ENCODE peak calls at places on chromosomes 6 and 20, in six cellular contexts. B is neural progenitor cell, C is endodermal cell, T is fibroblast of lung, D is IMR-90, F is colonic mucosa. I is an unnamed sample.
A peak's percentile ranks its signal among the peaks of the same experiment; 100 is the strongest.

GRCh38 chr6:1381397-1382330 is 7.7 kb upstream of the FOXF2 start:
- DNase-seq in B (peak; percentile 86), C (peak; percentile 92), T (no peak), D (no peak), F (peak; percentile 61), I (peak; percentile 75)

GRCh38 chr6:70763754-70764153 is 96.1 kb downstream of the SMAP1 start:
- DNase-seq in B (no peak), C (no peak), T (peak; percentile 6), D (peak; percentile 18), F (no peak), I (no peak)

GRCh38 chr6:26172496-26172958 is 85.3 kb downstream of the HFE start:
- DNase-seq in B (peak; percentile 34), C (no peak), T (peak; percentile 52), D (peak; percentile 46), F (peak; percentile 51), I (no peak)

GRCh38 chr6:14276667-14277404 is 159.3 kb downstream of the CD83 start:
- DNase-seq in B (no peak), C (peak; percentile 44), T (peak; percentile 61), D (peak; percentile 63), F (no peak), I (no peak)

GRCh38 chr20:59120491-59120890 is 43.1 kb upstream of the ZNF831 start:
- DNase-seq in B (no peak), C (no peak), T (no peak), D (no peak), F (no peak), I (no peak)

GRCh38 chr6:69917834-69918233 is 51.5 kb downstream of the COL19A1 start:
- DNase-seq in B (no peak), C (no peak), T (peak; percentile 63), D (peak; percentile 77), F (no peak), I (no peak)

GRCh38 chr6:7624781-7625710 is 35.0 kb downstream of the SNRNP48 start:
- DNase-seq in B (peak; percentile 67), C (no peak), T (no peak), D (no peak), F (no peak), I (no peak)

GRCh38 chr6:38867726-38868125 is 152.6 kb downstream of the DNAH8 start:
- DNase-seq in B (no peak), C (no peak), T (no peak), D (no peak), F (no peak), I (no peak)

GRCh38 chr6:68458447-68458846 is 176.6 kb upstream of the ADGRB3 start:
- DNase-seq in B (no peak), C (no peak), T (no peak), D (no peak), F (no peak), I (no peak)

GRCh38 chr6:21270501-21271290 is 322.9 kb upstream of the SOX4 start:
- DNase-seq in B (no peak), C (no peak), T (no peak), D (no peak), F (no peak), I (no peak)

GRCh38 chr6:36676142-36677058 is 2.1 kb upstream of the CDKN1A start:
- DNase-seq in B (peak; percentile 26), C (peak; percentile 77), T (peak; percentile 61), D (peak; percentile 66), F (no peak), I (no peak)

GRCh38 chr20:24149881-24150307 is 161.3 kb upstream of the GGTLC1 start:
- DNase-seq in B (peak; percentile 64), C (peak; percentile 91), T (no peak), D (no peak), F (no peak), I (no peak)

GRCh38 chr20:7161690-7162089 is 394.2 kb downstream of the BMP2 start:
- DNase-seq in B (peak; percentile 32), C (peak; percentile 57), T (peak; percentile 5), D (no peak), F (peak; percentile 26), I (no peak)

GRCh38 chr6:167238169-167238693 is 52.9 kb upstream of the UNC93A start:
- DNase-seq in B (no peak), C (peak; percentile 66), T (no peak), D (no peak), F (no peak), I (no peak)

GRCh38 chr6:157198425-157199279 is 124.7 kb downstream of the TMEM242 start:
- DNase-seq in B (no peak), C (no peak), T (no peak), D (peak; percentile 13), F (peak; percentile 93), I (peak; percentile 92)

GRCh38 chr20:44745560-44746366 is at the start of gene KCNK15:
- DNase-seq in B (peak; percentile 68), C (peak; percentile 77), T (peak; percentile 33), D (peak; percentile 17), F (no peak), I (peak; percentile 85)

GRCh38 chr6:35018184-35018523 is 123.0 kb downstream of the TCP11 start:
- DNase-seq in B (no peak), C (no peak), T (no peak), D (no peak), F (no peak), I (no peak)

GRCh38 chr6:28922004-28922840 is 1.6 kb downstream of the TRIM27 start:
- DNase-seq in B (no peak), C (no peak), T (peak; percentile 52), D (peak; percentile 57), F (peak; percentile 64), I (no peak)

GRCh38 chr6:63446405-63446804 is 125.9 kb upstream of the LOC128125822 start:
- DNase-seq in B (no peak), C (no peak), T (no peak), D (no peak), F (no peak), I (no peak)

GRCh38 chr6:151422981-151423380 is 28.9 kb downstream of the RMND1 start:
- DNase-seq in B (no peak), C (no peak), T (no peak), D (peak; percentile 23), F (no peak), I (no peak)

GRCh38 chr6:44416103-44416502 is 28.6 kb downstream of the CDC5L start:
- DNase-seq in B (no peak), C (no peak), T (peak; percentile 42), D (peak; percentile 58), F (no peak), I (no peak)

GRCh38 chr6:150229775-150230561 is 87.1 kb downstream of the PPP1R14C start:
- DNase-seq in B (no peak), C (peak; percentile 55), T (peak; percentile 76), D (peak; percentile 56), F (no peak), I (no peak)

GRCh38 chr6:83976037-83976755 is 57.4 kb upstream of the MRAP2 start:
- DNase-seq in B (no peak), C (no peak), T (no peak), D (no peak), F (no peak), I (no peak)

GRCh38 chr6:158545043-158545966 is 14.6 kb upstream of the TMEM181 start:
- DNase-seq in B (no peak), C (no peak), T (no peak), D (no peak), F (no peak), I (no peak)

GRCh38 chr6:26597821-26598220 is 1.1 kb downstream of the ABT1 start:
- DNase-seq in B (no peak), C (no peak), T (no peak), D (no peak), F (no peak), I (peak; percentile 78)

GRCh38 chr20:23445596-23446217 is 6.2 kb downstream of the CSTL1 start:
- DNase-seq in B (no peak), C (no peak), T (peak; percentile 87), D (peak; percentile 83), F (no peak), I (no peak)

GRCh38 chr20:32524871-32525501 is 60.1 kb downstream of the NOL4L start:
- DNase-seq in B (no peak), C (peak; percentile 43), T (no peak), D (no peak), F (no peak), I (peak; percentile 93)

GRCh38 chr6:12289655-12290489 is at the start of gene EDN1:
- DNase-seq in B (peak; percentile 95), C (peak; percentile 92), T (peak; percentile 88), D (peak; percentile 84), F (peak; percentile 83), I (peak; percentile 92)

GRCh38 chr20:36202891-36203338 is 33.4 kb upstream of the AAR2 start:
- DNase-seq in B (peak; percentile 78), C (peak; percentile 94), T (peak; percentile 22), D (peak; percentile 19), F (peak; percentile 70), I (peak; percentile 82)

GRCh38 chr6:125123468-125124249 is 29.9 kb upstream of the TPD52L1 start:
- DNase-seq in B (no peak), C (no peak), T (no peak), D (no peak), F (no peak), I (no peak)
- H3K9ac ChIP-seq in B (no peak overlapping the region), C (no peak overlapping the region), T (no peak overlapping the region), D (no peak overlapping the region), F (no peak overlapping the region), I (no peak overlapping the region)

DNA sequence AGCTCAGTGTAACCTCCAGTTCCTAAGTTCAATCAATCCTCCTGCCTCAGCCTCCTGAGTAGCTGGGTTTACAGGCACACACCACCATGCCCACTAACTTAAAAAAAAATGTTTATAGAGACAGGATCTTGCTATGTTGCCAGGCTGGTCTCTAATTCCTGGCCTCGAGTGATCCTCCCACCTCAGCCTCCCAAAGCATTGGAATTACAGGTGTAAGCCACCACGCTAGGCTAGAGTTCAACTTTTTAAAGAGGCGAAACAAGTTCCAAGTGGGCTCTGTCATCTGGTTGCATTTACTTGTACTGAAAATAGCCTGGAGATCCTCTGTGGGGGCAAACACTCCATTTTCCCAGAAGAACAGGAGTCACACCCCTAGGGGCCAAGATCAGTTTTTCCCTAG is 100.7 kb upstream of the RIPOR2 start:
- DNase-seq in B (no peak), C (no peak), T (no peak), D (no peak), F (no peak), I (no peak)
- H3K4me3 ChIP-seq in B (no peak overlapping the region), C (no peak overlapping the region), T (no peak overlapping the region), D (no peak overlapping the region), F (no peak overlapping the region), I (no peak overlapping the region)

GRCh38 chr6:148044261-148044731 is 298.3 kb upstream of the SASH1 start:
- DNase-seq in B (no peak), C (no peak), T (peak; percentile 36), D (peak; percentile 60), F (no peak), I (no peak)
- H3K9ac ChIP-seq in B (no peak overlapping the region), C (no peak overlapping the region), T (no peak overlapping the region), D (no peak overlapping the region), F (no peak overlapping the region), I (no peak overlapping the region)

DNA sequence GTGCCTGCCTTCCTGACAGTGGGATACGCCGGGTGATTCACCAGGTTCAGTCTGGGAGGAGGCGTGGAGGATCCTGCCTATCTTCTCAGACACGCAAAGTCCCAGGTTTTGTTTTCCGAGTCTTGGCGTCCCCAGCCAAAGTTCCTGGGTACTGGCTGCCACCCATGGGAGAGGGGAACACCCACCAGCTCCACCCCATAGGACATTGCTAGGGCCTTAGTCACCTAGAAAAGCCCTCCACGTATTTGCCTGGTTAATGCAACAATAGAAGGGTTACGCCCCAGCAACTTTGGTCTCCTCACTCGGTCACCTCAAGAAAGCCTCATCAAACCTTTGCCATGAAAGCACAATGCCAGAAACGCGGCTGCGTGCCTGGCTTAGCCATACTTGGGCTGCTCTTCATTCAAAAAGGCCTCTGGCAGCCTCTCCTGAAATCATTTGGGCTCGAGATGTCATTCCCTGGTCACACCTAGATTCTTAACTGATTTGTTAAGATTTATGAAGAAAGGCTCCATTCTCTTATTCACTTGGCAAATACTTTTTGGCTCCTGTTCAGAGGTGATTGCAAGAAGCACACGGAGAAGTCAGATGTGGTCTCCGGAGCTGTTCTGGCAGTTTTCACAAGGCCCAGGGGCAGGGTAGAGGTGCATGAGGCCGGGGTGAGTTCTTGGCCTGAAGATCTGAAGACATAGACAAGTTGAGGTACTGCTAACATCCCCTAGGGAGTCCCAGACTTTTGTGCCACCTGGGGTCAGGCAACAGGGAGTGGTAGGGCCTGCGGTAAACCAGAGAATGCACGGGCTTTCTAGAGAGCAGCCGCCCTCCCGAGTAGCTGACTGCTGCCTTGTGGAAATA is 35.5 kb upstream of the ZNF133 start:
- DNase-seq in B (no peak), C (no peak), T (peak; percentile 35), D (no peak), F (no peak), I (no peak)
- H3K4me3 ChIP-seq in B (no peak overlapping the region), C (no peak overlapping the region), T (no peak overlapping the region), D (no peak overlapping the region), F (no peak overlapping the region), I (no peak overlapping the region)

I was measured in kidney.